ENCODE peak calls at places on chromosome 7, in seven cellular contexts. V, X, U, E, K, A and C are unnamed samples.

GRCh38 chr7:107961399-107961798 is 41.6 kb downstream of the LAMB1 start:
- DNase-seq in V (no peak), X (no peak), U (no peak), E (no peak), K (peak; percentile 65), A (no peak), C (peak; percentile 41)

GRCh38 chr7:158273138-158273651 is 314.4 kb downstream of the PTPRN2 start:
- DNase-seq in V (no peak), X (peak; percentile 51), U (no peak), E (no peak), K (no peak), A (no peak), C (no peak)

GRCh38 chr7:77571791-77572190 is 34.7 kb downstream of the PTPN12 start:
- DNase-seq in V (no peak), X (no peak), U (no peak), E (no peak), K (no peak), A (no peak), C (no peak)

GRCh38 chr7:148794476-148794875 is 89.6 kb downstream of the EZH2 start:
- DNase-seq in V (no peak), X (no peak), U (no peak), E (no peak), K (no peak), A (no peak), C (no peak)

GRCh38 chr7:140610204-140611165 is 30.1 kb downstream of the DENND2A start:
- DNase-seq in V (no peak), X (peak; percentile 37), U (no peak), E (no peak), K (peak; percentile 31), A (no peak), C (no peak)

GRCh38 chr7:102967798-102968197 is 55.0 kb downstream of the LRRC17 start:
- DNase-seq in V (no peak), X (no peak), U (no peak), E (no peak), K (no peak), A (peak; percentile 87), C (no peak)

GRCh38 chr7:47938574-47939165 is 9.6 kb downstream of the PKD1L1 start:
- DNase-seq in V (no peak), X (no peak), U (no peak), E (no peak), K (no peak), A (no peak), C (no peak)

GRCh38 chr7:15199482-15199881 is 296.9 kb upstream of the DGKB start:
- DNase-seq in V (no peak), X (no peak), U (no peak), E (no peak), K (no peak), A (no peak), C (no peak)

GRCh38 chr7:55573234-55573504 is 867 bp upstream of the VOPP1 start:
- DNase-seq in V (no peak), X (no peak), U (no peak), E (no peak), K (no peak), A (no peak), C (no peak)

GRCh38 chr7:55570939-55571338 is 1.4 kb downstream of the VOPP1 start:
- DNase-seq in V (no peak), X (no peak), U (no peak), E (no peak), K (no peak), A (peak; percentile 88), C (no peak)

GRCh38 chr7:55572378-55573233 is at the start of gene VOPP1:
- DNase-seq in V (no peak), X (peak; percentile 83), U (peak; percentile 70), E (peak; percentile 52), K (peak; percentile 58), A (peak; percentile 57), C (peak; percentile 26)

GRCh38 chr7:55570218-55570873 is 2.0 kb downstream of the VOPP1 start:
- DNase-seq in V (no peak), X (no peak), U (no peak), E (no peak), K (no peak), A (no peak), C (no peak)

DNA sequence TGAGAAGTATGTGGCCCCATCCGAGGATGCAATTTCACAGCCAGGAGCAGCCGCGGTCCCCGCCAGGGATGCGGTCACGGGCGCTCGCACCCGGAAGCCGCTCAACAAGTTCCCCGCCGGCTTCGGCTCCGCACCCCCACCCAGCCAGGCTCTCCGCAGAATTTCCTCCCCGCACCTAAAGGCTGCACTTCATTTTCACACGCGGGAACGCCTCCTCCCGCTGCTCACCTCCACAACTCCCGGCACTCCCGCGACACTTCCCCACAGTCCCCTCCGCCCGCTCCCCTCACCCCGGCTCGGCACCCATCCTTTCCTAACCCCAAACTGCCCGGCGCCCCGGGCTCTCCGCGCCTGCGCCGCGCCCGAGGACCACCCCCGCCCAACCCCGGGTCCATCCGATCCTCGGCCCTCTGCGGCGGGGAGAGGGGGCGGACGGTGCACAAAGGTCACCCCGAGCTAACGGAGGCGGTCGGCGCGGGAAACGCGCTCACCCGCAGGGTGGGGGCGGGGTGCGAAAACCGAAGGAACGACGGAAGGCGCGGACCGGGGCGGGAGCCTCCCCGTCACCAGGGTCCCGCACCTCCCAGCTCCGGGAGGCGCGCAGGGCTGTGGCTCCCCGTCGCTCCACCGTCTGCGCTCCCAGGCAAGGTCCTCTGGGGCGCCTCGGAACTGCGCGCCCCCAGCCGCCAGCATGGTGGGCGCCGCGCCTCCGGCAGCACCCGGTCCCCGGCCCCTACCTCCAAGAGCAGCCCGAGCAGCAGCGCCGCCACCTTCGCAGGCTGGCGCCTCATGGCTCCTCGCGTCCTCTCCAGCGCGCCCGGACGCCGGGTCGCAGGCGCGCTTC is 546 bp downstream of the VOPP1 start:
- DNase-seq in V (no peak), X (peak; percentile 82), U (peak; percentile 73), E (peak; percentile 43), K (peak; percentile 32), A (peak; percentile 35), C (no peak)
- H3K4me1 ChIP-seq in V (peaks cover 30% of the 10 kb centered on the region), X (peaks cover 34% of the 10 kb centered on the region), U (peaks cover 14% of the 10 kb centered on the region), E (peaks cover 15% of the 10 kb centered on the region), K (peaks cover 8% of the 10 kb centered on the region), A (peaks cover 49% of the 10 kb centered on the region), C (peaks cover 11% of the 10 kb centered on the region)

DNA sequence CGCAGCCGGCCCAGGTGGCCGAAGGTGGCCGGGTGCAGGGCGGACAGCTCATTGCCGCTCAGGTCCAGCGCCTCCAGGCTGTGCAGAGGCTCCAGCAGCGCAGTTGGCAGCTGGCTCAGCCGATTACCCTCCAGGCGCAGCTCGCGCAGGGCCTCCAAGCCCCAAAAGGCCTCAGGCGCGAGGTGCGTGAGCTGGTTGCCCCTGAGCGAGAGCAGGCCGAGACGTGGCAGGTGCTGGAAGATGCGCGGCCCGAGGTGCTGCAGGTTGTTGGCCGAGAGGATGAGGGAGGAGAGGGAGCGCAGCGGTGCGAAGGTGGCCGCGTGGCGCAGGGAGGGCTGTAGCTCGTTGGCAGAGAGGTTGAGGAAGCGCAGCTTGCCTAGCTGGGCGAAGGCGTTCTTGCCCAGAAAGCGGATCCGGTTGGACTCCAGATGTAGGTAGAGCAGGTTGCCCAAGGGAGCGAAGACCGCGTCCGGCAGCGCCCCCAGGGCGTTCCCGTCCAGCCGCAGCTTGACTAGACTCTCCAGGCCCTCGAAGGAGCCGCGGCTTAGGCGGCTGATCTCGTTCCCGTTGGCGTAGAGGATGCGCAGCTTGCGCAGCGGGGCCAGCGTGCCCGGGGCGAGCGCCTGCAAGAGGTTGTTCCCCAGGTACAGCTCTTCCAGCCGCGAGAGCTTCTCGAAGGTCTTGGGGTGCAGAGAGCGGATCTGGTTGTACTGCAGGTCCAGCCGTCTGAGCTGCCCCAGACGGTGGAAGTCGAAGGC is 887 bp downstream of the TRIL start:
- DNase-seq in V (no peak), X (peak; percentile 72), U (peak; percentile 44), E (peak; percentile 11), K (no peak), A (no peak), C (no peak)
- TF ChIP-seq CTCF in V (no peak), X (no peak), U (no peak), E (no peak), K (no peak), A (no peak), C (no peak)

DNA sequence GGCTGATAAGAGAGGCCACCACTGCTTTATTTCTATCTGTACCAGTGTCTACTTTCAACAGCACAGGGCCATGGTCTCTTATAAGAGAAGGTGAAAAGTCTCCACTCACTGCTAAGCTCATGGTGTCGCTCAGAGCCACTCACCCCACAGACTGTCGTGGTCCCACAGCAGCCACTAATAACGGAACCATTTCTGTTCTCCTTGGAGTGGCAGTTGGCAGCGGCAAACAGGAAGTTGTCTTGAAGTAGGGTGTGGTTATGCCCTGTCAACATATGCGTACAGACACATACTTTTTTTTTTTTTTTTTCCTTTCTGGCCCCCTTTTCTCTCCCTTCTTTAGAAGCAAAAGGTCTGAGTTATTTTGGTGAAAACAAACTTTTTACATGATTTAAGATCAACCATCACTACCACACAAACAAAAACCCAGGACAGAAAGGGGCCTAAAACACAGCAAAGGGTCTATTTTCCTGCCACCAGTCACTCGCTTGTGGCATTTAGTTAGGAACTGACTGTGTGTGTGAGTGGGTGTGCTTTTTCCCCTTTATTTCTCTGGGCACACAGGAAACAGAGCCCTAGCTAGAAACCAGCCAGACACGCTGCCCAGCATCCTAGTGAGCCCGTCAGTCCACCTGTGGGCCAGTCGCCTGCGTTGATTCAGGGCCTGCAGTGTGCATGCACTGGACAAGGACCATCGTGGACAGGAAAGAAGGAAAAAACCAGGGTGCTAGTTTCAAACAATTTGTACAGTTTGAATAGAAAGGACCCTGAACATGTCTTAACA is 96.7 kb upstream of the EFCAB10 start:
- DNase-seq in V (peak; percentile 45), X (no peak), U (peak; percentile 67), E (no peak), K (no peak), A (no peak), C (peak; percentile 66)
- H3K4me1 ChIP-seq in V (peaks cover 15% of the 10 kb centered on the region), X (peaks cover 66% of the 10 kb centered on the region), U (peaks cover 24% of the 10 kb centered on the region), E (peaks cover 13% of the 10 kb centered on the region), K (no peaks in the 10 kb centered on the region), A (no peaks in the 10 kb centered on the region), C (peaks cover 8% of the 10 kb centered on the region)

GRCh38 chr7:1044189-1045037 is at the start of gene GPR146:
- DNase-seq in V (no peak), X (peak; percentile 99), U (peak; percentile 98), E (peak; percentile 97), K (peak; percentile 97), A (peak; percentile 89), C (peak; percentile 99)

GRCh38 chr7:1046722-1047679 is 2.7 kb downstream of the GPR146 start:
- DNase-seq in V (no peak), X (no peak), U (peak; percentile 73), E (peak; percentile 81), K (no peak), A (no peak), C (no peak)

GRCh38 chr7:1043552-1044188 is 676 bp upstream of the GPR146 start:
- DNase-seq in V (no peak), X (no peak), U (peak; percentile 48), E (no peak), K (no peak), A (no peak), C (no peak)

GRCh38 chr7:1045727-1046063 is 1.3 kb downstream of the GPR146 start:
- DNase-seq in V (no peak), X (no peak), U (no peak), E (no peak), K (no peak), A (no peak), C (no peak)

DNA sequence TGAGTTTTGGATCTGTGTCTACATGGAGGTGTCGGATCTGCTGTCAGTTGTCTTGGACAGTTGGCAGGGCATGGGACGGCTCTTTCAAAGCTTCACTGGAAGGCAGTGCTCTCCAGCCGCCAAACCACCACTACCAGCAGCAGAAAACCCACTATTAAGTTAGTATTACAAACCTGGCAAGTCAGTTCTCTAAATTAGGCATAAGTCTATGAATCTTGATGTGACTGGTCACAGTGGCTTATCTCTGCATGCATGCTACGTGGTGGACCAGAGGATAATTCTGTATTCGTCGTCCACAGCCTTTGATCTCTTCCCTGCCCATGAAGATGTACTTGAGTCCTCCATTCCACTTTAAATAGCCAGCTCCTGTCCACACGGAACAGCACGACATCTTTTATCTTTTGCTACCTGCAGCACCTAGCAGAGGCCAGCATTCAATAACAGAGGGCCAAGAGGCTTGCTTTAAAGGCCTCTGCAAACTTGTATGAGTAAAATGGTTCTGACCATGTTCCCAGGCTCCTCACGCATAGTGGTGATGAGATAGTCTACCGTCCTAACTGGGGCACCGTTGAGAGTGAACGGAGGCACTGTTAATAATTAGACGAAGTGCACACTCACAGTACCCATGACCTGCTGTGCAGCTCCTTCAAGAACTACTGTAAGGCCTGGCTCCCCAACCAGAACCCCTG is 836 bp downstream of the GPR146 start:
- DNase-seq in V (no peak), X (no peak), U (no peak), E (no peak), K (no peak), A (no peak), C (no peak)
- TF ChIP-seq CTCF in V (no peak), X (no peak), U (peak; percentile 7), E (no peak), K (no peak), A (no peak), C (no peak)